ENCODE peak calls at places on chromosomes 16 and 17, in eight cellular contexts. U, S, C, R, K, W, L and M are unnamed samples.

GRCh38 chr16:65012357-65012756 is 109.5 kb downstream of the CDH11 start:
- DNase-seq in U (no peak), S (no peak), C (no peak), R (peak; percentile 48), K (no peak), W (no peak), L (peak; percentile 34), M (peak; percentile 61)

GRCh38 chr16:85984947-85985451 is 86.0 kb downstream of the IRF8 start:
- DNase-seq in U (no peak), S (no peak), C (peak; percentile 79), R (no peak), K (no peak), W (no peak), L (no peak), M (no peak)

GRCh38 chr16:1282275-1282995 is 26.6 kb downstream of the TPSD1 start:
- DNase-seq in U (no peak), S (no peak), C (no peak), R (no peak), K (no peak), W (no peak), L (no peak), M (no peak)

GRCh38 chr17:72297326-72298115 is 176.7 kb downstream of the SOX9 start:
- DNase-seq in U (no peak), S (no peak), C (no peak), R (peak; percentile 37), K (peak; percentile 27), W (no peak), L (no peak), M (peak; percentile 41)

GRCh38 chr16:83310816-83311215 is 497.0 kb upstream of the HSBP1 start:
- DNase-seq in U (no peak), S (no peak), C (no peak), R (no peak), K (no peak), W (no peak), L (no peak), M (peak; percentile 13)

GRCh38 chr17:29368926-29369325 is 21.2 kb upstream of the TAOK1 start:
- DNase-seq in U (no peak), S (no peak), C (no peak), R (peak; percentile 24), K (peak; percentile 24), W (no peak), L (no peak), M (peak; percentile 45)

GRCh38 chr16:12833939-12834338 is 30.3 kb upstream of the CPPED1 start:
- DNase-seq in U (peak; percentile 7), S (no peak), C (no peak), R (peak; percentile 12), K (peak; percentile 26), W (no peak), L (no peak), M (peak; percentile 9)

GRCh38 chr17:13030459-13031305 is 12.9 kb upstream of the ELAC2 start:
- DNase-seq in U (peak; percentile 68), S (no peak), C (no peak), R (peak; percentile 66), K (peak; percentile 59), W (peak; percentile 62), L (no peak), M (peak; percentile 65)

GRCh38 chr16:2852003-2852730 is 5.8 kb downstream of the PRSS22 start:
- DNase-seq in U (no peak), S (no peak), C (no peak), R (no peak), K (peak; percentile 7), W (no peak), L (no peak), M (no peak)

GRCh38 chr17:49969134-49969759 is at the start of gene DLX4:
- DNase-seq in U (no peak), S (peak; percentile 99), C (no peak), R (no peak), K (peak; percentile 52), W (no peak), L (no peak), M (no peak)

GRCh38 chr17:32569171-32570080 is 82.6 kb downstream of the CDK5R1 start:
- DNase-seq in U (no peak), S (no peak), C (no peak), R (no peak), K (no peak), W (no peak), L (no peak), M (peak; percentile 55)